ENCODE peak calls at places on chromosomes 13 and 19, in ten cellular contexts. E is T1000; U is left ventricle myocardium inferior; Z is HT1080; W is hypothalamus; Y is EL; V is activated CD4-positive, alpha-beta T cell treated with anti-CD3 and anti-CD28 coated beads, Interleukin-2, amount 50 U/mL, for 48 hours; D is cardiac fibroblast; M is NCI-H1417; J is stimulated activated CD4-positive, alpha-beta T cell treated with anti-CD3 and anti-CD28 coated beads, TNF-alpha, amount 100 ng/mL, for 1 hour. B is an unnamed sample.

GRCh38 chr13:113364933-113365371 is 1.0 kb upstream of the GRTP1 start:
- DNase-seq in E (no peak), Y (no peak), Z (no peak), U (no peak), W (no peak), M (no peak), V (no peak), D (no peak), J (no peak), B (no peak)

GRCh38 chr13:46361535-46361934 is 25.5 kb downstream of the RUBCNL start:
- DNase-seq in U (no peak), W (no peak), D (no peak), Y (no peak), M (no peak), E (no peak), V (no peak), Z (peak), J (no peak), B (peak)

GRCh38 chr13:97226788-97227627 is 4.9 kb downstream of the MBNL2 start:
- DNase-seq in Y (peak), J (no peak), V (peak), D (no peak), E (no peak), W (no peak), Z (no peak), M (peak), U (no peak), B (no peak)

GRCh38 chr19:35712910-35713845 is 4.6 kb upstream of the KMT2B start:
- DNase-seq in V (peak), Z (no peak), J (no peak), M (no peak), E (no peak), W (no peak), Y (no peak), D (no peak), U (no peak), B (peak)

GRCh38 chr19:23409392-23410048 is 14.2 kb upstream of the ZNF91 start:
- DNase-seq in M (no peak), E (no peak), D (no peak), Z (no peak), Y (no peak), W (no peak), V (no peak), J (no peak), U (no peak), B (no peak)

GRCh38 chr13:24618219-24618955 is 61.8 kb upstream of the ATP12A start:
- DNase-seq in U (no peak), W (no peak), J (peak), V (peak), D (no peak), Y (no peak), Z (peak), E (no peak), M (no peak), B (no peak)

GRCh38 chr19:16668176-16668575 is 7.2 kb downstream of the TMEM38A start:
- DNase-seq in U (no peak), M (no peak), E (no peak), W (no peak), Y (no peak), D (no peak), J (no peak), Z (no peak), V (no peak), B (no peak)

GRCh38 chr13:58883405-58883804 is 1251.9 kb downstream of the PCDH17 start:
- DNase-seq in M (no peak), W (no peak), J (no peak), Y (no peak), U (no peak), Z (no peak), V (no peak), D (no peak), E (no peak), B (no peak)

GRCh38 chr13:27403252-27403678 is 21.2 kb upstream of the GTF3A start:
- DNase-seq in U (no peak), W (no peak), E (no peak), M (no peak), J (no peak), Z (peak), V (no peak), Y (peak), D (peak), B (peak)

GRCh38 chr19:31880283-31880682 is 465.1 kb upstream of the ZNF507 start:
- DNase-seq in E (no peak), V (no peak), Z (no peak), U (peak), J (no peak), D (no peak), M (no peak), Y (no peak), W (no peak), B (no peak)

GRCh38 chr13:114078501-114079451 is 53.6 kb downstream of the RASA3 start:
- DNase-seq in Y (peak), W (no peak), E (peak), Z (no peak), V (no peak), M (peak), J (no peak), U (peak), D (peak), B (peak)

GRCh38 chr19:40147693-40148347 is 43.4 kb upstream of the MAP3K10 start:
- DNase-seq in J (no peak), V (peak), D (peak), U (no peak), E (no peak), Y (peak), M (no peak), Z (peak), W (no peak), B (peak)

GRCh38 chr19:13906525-13906904 is 514 bp downstream of the CC2D1A start:
- DNase-seq in V (peak), J (no peak), D (peak), E (no peak), W (no peak), Y (peak), M (peak), Z (no peak), U (no peak), B (no peak)

GRCh38 chr19:1945899-1946298 is 4.9 kb downstream of the CSNK1G2 start:
- DNase-seq in W (no peak), J (no peak), D (peak), Y (peak), E (no peak), Z (no peak), M (peak), V (peak), U (no peak), B (peak)

GRCh38 chr19:39171479-39172465 is 25.0 kb upstream of the NCCRP1 start:
- DNase-seq in Z (no peak), V (no peak), M (peak), W (no peak), Y (no peak), J (no peak), E (no peak), D (no peak), U (no peak), B (no peak)

GRCh38 chr13:30607908-30608307 is 9.8 kb upstream of the USPL1 start:
- DNase-seq in D (peak), J (peak), Z (no peak), E (no peak), M (no peak), W (no peak), V (peak), Y (no peak), U (no peak), B (no peak)

GRCh38 chr13:37446503-37446902 is 152.1 kb downstream of the POSTN start:
- DNase-seq in W (no peak), Y (peak), U (no peak), M (no peak), Z (peak), D (peak), V (no peak), J (no peak), E (no peak), B (peak)

B was measured in fibroblast of mammary gland.